ENCODE peak calls at places on chromosome 14, in ten cellular contexts. P, J, T, A, O, N, R, U, V and G are unnamed samples.

GRCh38 chr14:72788972-72789728 is 104.8 kb downstream of the DPF3 start:
- DNase-seq in P (no peak), J (no peak), T (no peak), A (no peak), O (no peak), N (no peak), R (no peak), U (no peak), V (no peak), G (no peak)

GRCh38 chr14:61196792-61197191 is 84.3 kb downstream of the TMEM30B start:
- DNase-seq in P (no peak), J (no peak), T (no peak), A (peak), O (no peak), N (peak), R (no peak), U (no peak), V (no peak), G (no peak)

GRCh38 chr14:100692859-100693558 is 33.7 kb upstream of the DLK1 start:
- DNase-seq in P (no peak), J (peak), T (no peak), A (no peak), O (no peak), N (peak), R (peak), U (peak), V (no peak), G (peak)

GRCh38 chr14:74890262-74890661 is 8.5 kb downstream of the DLST start:
- DNase-seq in P (no peak), J (no peak), T (no peak), A (no peak), O (no peak), N (no peak), R (no peak), U (no peak), V (no peak), G (no peak)

GRCh38 chr14:27608377-27608776 is 1010.5 kb upstream of the NOVA1 start:
- DNase-seq in P (no peak), J (no peak), T (no peak), A (peak), O (no peak), N (peak), R (no peak), U (no peak), V (no peak), G (no peak)

GRCh38 chr14:24178399-24179178 is 6.7 kb downstream of the REC8 start:
- DNase-seq in P (no peak), J (no peak), T (no peak), A (no peak), O (no peak), N (no peak), R (no peak), U (no peak), V (no peak), G (no peak)

GRCh38 chr14:59755388-59755787 is 115.2 kb downstream of the RTN1 start:
- DNase-seq in P (no peak), J (no peak), T (no peak), A (no peak), O (no peak), N (no peak), R (no peak), U (no peak), V (peak), G (no peak)

GRCh38 chr14:75968461-75968860 is 13.3 kb downstream of the TGFB3 start:
- DNase-seq in P (no peak), J (no peak), T (no peak), A (no peak), O (no peak), N (peak), R (no peak), U (no peak), V (no peak), G (peak)

GRCh38 chr14:51258788-51259187 is 18.7 kb downstream of the TMX1 start:
- DNase-seq in P (no peak), J (no peak), T (no peak), A (no peak), O (no peak), N (no peak), R (no peak), U (no peak), V (no peak), G (no peak)

GRCh38 chr14:54211562-54212308 is 185.1 kb upstream of the CDKN3 start:
- DNase-seq in P (no peak), J (peak), T (no peak), A (no peak), O (no peak), N (no peak), R (peak), U (peak), V (no peak), G (peak)

GRCh38 chr14:65230287-65230728 is 128.0 kb upstream of the MAX start:
- DNase-seq in P (no peak), J (no peak), T (peak), A (peak), O (no peak), N (peak), R (no peak), U (peak), V (peak), G (no peak)

GRCh38 chr14:44316647-44317432 is 190.2 kb downstream of the FSCB start:
- DNase-seq in P (no peak), J (peak), T (peak), A (peak), O (no peak), N (peak), R (peak), U (peak), V (no peak), G (peak)

GRCh38 chr14:101411770-101412169 is 149.5 kb upstream of the DIO3 start:
- DNase-seq in P (no peak), J (no peak), T (no peak), A (no peak), O (no peak), N (no peak), R (no peak), U (no peak), V (no peak), G (no peak)